ENCODE peak calls at places on chromosomes 11 and 22, in ten cellular contexts. S is HT1080; T is heart left ventricle; Z is stimulated activated CD8-positive, alpha-beta memory T cell treated with anti-CD3 and anti-CD28 coated beads, Interleukin-2, amount 100 ng/mL, for 48 hours; B is hippocampal formation; P is OCI-LY7; L is T-cell; I is cardiac fibroblast; R is NCI-H2029; D is DMS153. A is an unnamed sample.

GRCh38 chr11:132245558-132246385 is 875.4 kb downstream of the NTM start:
- DNase-seq in T (no peak), P (no peak), I (no peak), R (no peak), S (no peak), Z (no peak), D (no peak), L (no peak), B (peak), A (peak)

GRCh38 chr11:45048870-45049825 is 97.3 kb upstream of the PRDM11 start:
- DNase-seq in T (peak), S (no peak), P (no peak), I (peak), R (peak), L (no peak), B (no peak), D (no peak), Z (no peak), A (no peak)

GRCh38 chr11:33773399-33774355 is 643 bp downstream of the FBXO3 start:
- DNase-seq in I (no peak), Z (no peak), P (peak), T (no peak), S (peak), B (no peak), L (peak), D (no peak), R (no peak), A (peak)

GRCh38 chr11:77113382-77114088 is 10.9 kb downstream of the OMP start:
- DNase-seq in Z (no peak), P (peak), S (peak), L (no peak), B (no peak), D (no peak), T (no peak), R (no peak), I (peak), A (peak)

GRCh38 chr11:120807414-120808150 is 216.3 kb upstream of the TBCEL start:
- DNase-seq in T (no peak), R (no peak), I (peak), Z (no peak), B (no peak), D (no peak), S (peak), P (no peak), L (no peak), A (no peak)

GRCh38 chr11:4090258-4090657 is 4.3 kb upstream of the RRM1 start:
- DNase-seq in B (no peak), Z (no peak), T (no peak), L (peak), S (no peak), I (no peak), R (no peak), P (no peak), D (no peak), A (no peak)

GRCh38 chr11:2147391-2147790 is 8.2 kb upstream of the IGF2 start:
- DNase-seq in L (no peak), T (no peak), P (no peak), S (no peak), B (no peak), D (no peak), Z (no peak), R (no peak), I (no peak), A (no peak)

GRCh38 chr11:8011383-8011782 is 24.2 kb downstream of the EIF3F start:
- DNase-seq in R (no peak), P (no peak), I (no peak), S (no peak), Z (no peak), D (no peak), B (no peak), T (no peak), L (no peak), A (no peak)

GRCh38 chr11:12674936-12675696 is 895 bp downstream of the TEAD1 start:
- DNase-seq in D (peak), T (peak), S (no peak), L (no peak), I (peak), R (peak), P (peak), Z (no peak), B (peak), A (no peak)

GRCh38 chr22:18947905-18948304 is 11.8 kb upstream of the PRODH start:
- DNase-seq in Z (no peak), I (no peak), L (no peak), T (peak), S (no peak), P (no peak), D (no peak), B (no peak), R (no peak), A (no peak)

GRCh38 chr11:65589444-65590239 is 6.0 kb downstream of the KCNK7 start:
- DNase-seq in I (no peak), R (no peak), P (peak), D (no peak), L (no peak), B (no peak), Z (no peak), T (no peak), S (no peak), A (no peak)

GRCh38 chr11:131977854-131978253 is 607.4 kb downstream of the NTM start:
- DNase-seq in S (peak), T (no peak), R (no peak), Z (no peak), P (no peak), L (no peak), D (no peak), I (peak), B (no peak), A (no peak)

GRCh38 chr11:12094872-12095800 is 15.3 kb upstream of the MICAL2 start:
- DNase-seq in R (no peak), S (no peak), T (no peak), Z (no peak), P (no peak), D (peak), I (no peak), L (no peak), B (no peak), A (no peak)

GRCh38 chr11:13465909-13466371 is 2.9 kb upstream of the BTBD10 start:
- DNase-seq in L (no peak), P (peak), T (no peak), S (peak), Z (no peak), I (peak), R (peak), B (peak), D (no peak), A (no peak)

GRCh38 chr11:70637949-70638598 is 239.7 kb downstream of the CTTN start:
- DNase-seq in I (no peak), P (no peak), L (no peak), T (no peak), R (no peak), Z (no peak), D (no peak), S (no peak), B (peak), A (peak)

GRCh38 chr22:50544078-50544745 is 1.5 kb upstream of the KLHDC7B start:
- DNase-seq in L (peak), D (peak), I (peak), Z (peak), T (peak), R (no peak), S (no peak), P (peak), B (no peak), A (no peak)

A was measured in amygdala.